ENCODE peak calls at places on chromosomes 3 and 15, in seven cellular contexts. R is SK-N-SH, U is stomach, W is transverse colon, V is suprapubic skin, N is H1, D is upper lobe of left lung. H is an unnamed sample.

GRCh38 chr3:72950801-72951200 is 45.8 kb upstream of the PPP4R2 start:
- DNase-seq in R (no peak), U (no peak), W (no peak), V (no peak), N (no peak), D (no peak), H (no peak)

GRCh38 chr3:40518848-40519247 is 5.9 kb upstream of the ZNF621 start:
- DNase-seq in R (no peak), U (no peak), W (no peak), V (no peak), N (no peak), D (no peak), H (no peak)

GRCh38 chr3:14521611-14522010 is 18.5 kb downstream of the GRIP2 start:
- DNase-seq in R (no peak), U (no peak), W (no peak), V (peak; percentile 41), N (no peak), D (no peak), H (peak; percentile 34)

GRCh38 chr3:102159810-102160451 is 274.9 kb upstream of the ZPLD1 start:
- DNase-seq in R (no peak), U (no peak), W (no peak), V (no peak), N (no peak), D (no peak), H (no peak)

GRCh38 chr15:69160976-69161877 is 792 bp downstream of the GLCE start:
- DNase-seq in R (peak; percentile 66), U (peak; percentile 29), W (peak; percentile 51), V (peak; percentile 79), N (peak; percentile 59), D (peak; percentile 46), H (peak; percentile 69)

GRCh38 chr15:73028030-73028429 is 24.2 kb upstream of the NEO1 start:
- DNase-seq in R (no peak), U (no peak), W (no peak), V (no peak), N (peak; percentile 20), D (no peak), H (no peak)

GRCh38 chr3:196555295-196555694 is 13.1 kb downstream of the WDR53 start:
- DNase-seq in R (no peak), U (no peak), W (no peak), V (no peak), N (no peak), D (no peak), H (no peak)

GRCh38 chr15:95765161-95765560 is 565.3 kb upstream of the NR2F2 start:
- DNase-seq in R (no peak), U (no peak), W (no peak), V (no peak), N (no peak), D (no peak), H (no peak)

GRCh38 chr15:34336333-34336732 is 1.2 kb downstream of the SLC12A6 start:
- DNase-seq in R (no peak), U (no peak), W (peak; percentile 24), V (no peak), N (no peak), D (no peak), H (no peak)

GRCh38 chr3:117281371-117281770 is 571.8 kb downstream of the TUSC7 start:
- DNase-seq in R (no peak), U (no peak), W (no peak), V (no peak), N (no peak), D (no peak), H (no peak)

GRCh38 chr3:194102436-194102835 is 33.5 kb upstream of the HES1 start:
- DNase-seq in R (no peak), U (no peak), W (no peak), V (no peak), N (no peak), D (no peak), H (no peak)

GRCh38 chr15:78739996-78740903 is 71.0 kb downstream of the ADAMTS7 start:
- DNase-seq in R (peak; percentile 52), U (peak; percentile 78), W (peak; percentile 83), V (peak; percentile 77), N (peak; percentile 96), D (peak; percentile 68), H (peak; percentile 63)

GRCh38 chr3:182740710-182741109 is 52.6 kb upstream of the ATP11B start:
- DNase-seq in R (no peak), U (peak; percentile 62), W (peak; percentile 64), V (no peak), N (no peak), D (peak; percentile 30), H (no peak)

GRCh38 chr3:175426805-175427204 is 567.7 kb downstream of the NAALADL2 start:
- DNase-seq in R (no peak), U (no peak), W (no peak), V (no peak), N (no peak), D (no peak), H (no peak)

GRCh38 chr15:66684136-66684681 is 17.8 kb upstream of the SMAD6 start:
- DNase-seq in R (no peak), U (no peak), W (no peak), V (no peak), N (no peak), D (no peak), H (no peak)

GRCh38 chr3:170307998-170308398 is 49.5 kb upstream of the SKIL start:
- DNase-seq in R (no peak), U (peak; percentile 57), W (no peak), V (no peak), N (no peak), D (peak; percentile 62), H (no peak)

GRCh38 chr3:51798561-51798960 is 19.5 kb upstream of the IQCF6 start:
- DNase-seq in R (no peak), U (no peak), W (no peak), V (no peak), N (peak; percentile 57), D (no peak), H (no peak)

GRCh38 chr3:27960133-27960532 is 238.0 kb upstream of the EOMES start:
- DNase-seq in R (no peak), U (no peak), W (no peak), V (no peak), N (no peak), D (no peak), H (no peak)

GRCh38 chr3:121574449-121574848 is 6.7 kb downstream of the ARGFX start:
- DNase-seq in R (no peak), U (peak; percentile 58), W (peak; percentile 50), V (no peak), N (peak; percentile 53), D (no peak), H (no peak)

GRCh38 chr3:95615592-95616310 is 1198.6 kb upstream of the EPHA6 start:
- DNase-seq in R (no peak), U (no peak), W (no peak), V (no peak), N (no peak), D (no peak), H (no peak)

GRCh38 chr3:185744997-185745843 is 79.6 kb downstream of the IGF2BP2 start:
- DNase-seq in R (no peak), U (no peak), W (no peak), V (no peak), N (no peak), D (no peak), H (no peak)

GRCh38 chr3:110583373-110583935 is 488.2 kb upstream of the NECTIN3 start:
- DNase-seq in R (no peak), U (no peak), W (no peak), V (no peak), N (no peak), D (no peak), H (no peak)

GRCh38 chr15:33720952-33721351 is 247.3 kb upstream of the CHRM5 start:
- DNase-seq in R (no peak), U (no peak), W (no peak), V (no peak), N (no peak), D (no peak), H (no peak)

GRCh38 chr15:69700380-69700779 is 247.8 kb downstream of the RPLP1 start:
- DNase-seq in R (no peak), U (no peak), W (no peak), V (no peak), N (no peak), D (no peak), H (no peak)

GRCh38 chr15:49589030-49589429 is 31.6 kb downstream of the FAM227B start:
- DNase-seq in R (no peak), U (no peak), W (no peak), V (no peak), N (no peak), D (no peak), H (no peak)

GRCh38 chr15:51162865-51163762 is 68.4 kb upstream of the TNFAIP8L3 start:
- DNase-seq in R (peak; percentile 84), U (peak; percentile 72), W (peak; percentile 69), V (no peak), N (peak; percentile 86), D (peak; percentile 67), H (peak; percentile 77)

GRCh38 chr3:189771842-189772494 is 140.8 kb downstream of the TP63 start:
- DNase-seq in R (no peak), U (no peak), W (no peak), V (no peak), N (no peak), D (no peak), H (no peak)

DNA sequence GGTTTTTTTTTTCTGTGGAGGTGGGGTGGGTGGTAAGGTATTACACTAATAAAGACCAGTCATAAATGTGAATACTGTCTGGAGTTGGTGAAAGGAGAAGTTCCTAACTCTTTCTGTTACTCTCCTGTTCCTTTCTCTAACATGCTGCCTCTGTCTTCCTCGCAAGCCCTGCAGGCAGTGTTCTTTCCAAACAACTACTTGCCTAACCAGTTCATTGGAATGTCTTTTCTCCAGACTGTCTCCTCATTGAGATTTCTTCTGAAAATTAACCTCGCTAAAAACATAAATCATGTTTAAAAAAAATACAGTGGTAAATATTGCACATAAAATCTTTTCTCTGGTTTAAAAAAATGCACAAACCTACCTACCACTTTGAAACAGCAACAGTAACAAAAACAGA is 135.2 kb downstream of the TP63 start:
- DNase-seq in R (no peak), U (no peak), W (no peak), V (no peak), N (no peak), D (no peak), H (no peak)
- TF ChIP-seq EP300 in R (no peak), U (no peak), W (no peak), V (no peak), N (no peak), D (no peak), H (no peak)

GRCh38 chr3:162103808-162104207 is 607.2 kb downstream of the OTOL1 start:
- DNase-seq in R (no peak), U (no peak), W (no peak), V (no peak), N (no peak), D (no peak), H (no peak)
- TF ChIP-seq POLR2AphosphoS5 in R (no peak), U (no peak), W (no peak), V (no peak), N (no peak), D (no peak), H (no peak)

DNA sequence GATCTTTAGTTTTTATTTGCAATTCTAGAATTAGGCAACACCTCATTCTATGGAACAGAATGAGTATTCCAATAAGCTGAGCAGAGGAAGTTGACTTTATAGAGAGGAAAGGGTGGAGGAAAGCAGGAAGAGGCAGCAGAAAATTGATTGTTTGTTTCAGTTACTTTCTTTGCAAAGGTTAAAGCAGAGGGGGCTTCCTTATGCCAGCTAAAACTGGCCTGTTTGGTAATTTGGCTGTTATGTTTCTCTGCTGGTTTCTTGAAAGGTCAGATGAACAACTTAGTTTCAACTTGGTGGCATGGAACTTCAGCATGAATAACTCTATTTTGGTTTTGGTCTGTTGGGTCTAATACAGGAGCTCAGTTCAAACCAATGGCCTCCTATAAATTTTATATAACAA is 190.9 kb upstream of the IL12A start:
- DNase-seq in R (no peak), U (no peak), W (no peak), V (no peak), N (no peak), D (no peak), H (no peak)
- H3K4me3 ChIP-seq in R (no peak overlapping the region), U (no peak overlapping the region), W (no peak overlapping the region), V (no peak overlapping the region), N (no peak overlapping the region), D (no peak overlapping the region), H (no peak overlapping the region)

GRCh38 chr15:98663606-98664005 is 15.3 kb downstream of the IGF1R start:
- DNase-seq in R (no peak), U (no peak), W (no peak), V (no peak), N (peak; percentile 44), D (no peak), H (no peak)
- TF ChIP-seq EP300 in R (no peak), U (no peak), W (no peak), V (no peak), N (no peak), D (no peak), H (no peak)

H was measured in sigmoid colon.